ENCODE peak calls at places on chromosome 17, in seven cellular contexts. R is IMR-90, C is NCI-H748 treated with DMSO at 0.1 percent for 48 hours, W is A673, S is non-pigmented ciliary epithelial cell, H is stromal cell of bone marrow, Q is B cell. I is an unnamed sample.

GRCh38 chr17:8062807-8063483 is 24.1 kb downstream of the ALOX15B start:
- DNase-seq in R (no peak), C (peak), W (no peak), S (no peak), H (no peak), Q (no peak), I (no peak)

GRCh38 chr17:9189870-9190269 is 168.6 kb downstream of the NTN1 start:
- DNase-seq in R (no peak), C (no peak), W (no peak), S (no peak), H (no peak), Q (no peak), I (no peak)

GRCh38 chr17:1985686-1986085 is 39.4 kb downstream of the RTN4RL1 start:
- DNase-seq in R (no peak), C (no peak), W (no peak), S (no peak), H (no peak), Q (no peak), I (no peak)

GRCh38 chr17:50021681-50022370 is 26.8 kb upstream of the DLX3 start:
- DNase-seq in R (no peak), C (no peak), W (no peak), S (no peak), H (no peak), Q (no peak), I (no peak)

GRCh38 chr17:57106107-57106835 is 21.2 kb downstream of the AKAP1 start:
- DNase-seq in R (no peak), C (no peak), W (peak), S (no peak), H (no peak), Q (no peak), I (peak)

GRCh38 chr17:58388302-58389190 is 28.8 kb downstream of the RNF43 start:
- DNase-seq in R (no peak), C (no peak), W (peak), S (no peak), H (no peak), Q (no peak), I (no peak)

GRCh38 chr17:21039839-21040575 is 2.8 kb downstream of the USP22 start:
- DNase-seq in R (peak), C (peak), W (peak), S (no peak), H (no peak), Q (peak), I (peak)

GRCh38 chr17:64572682-64573154 is 65.9 kb downstream of the CEP95 start:
- DNase-seq in R (peak), C (no peak), W (peak), S (peak), H (no peak), Q (no peak), I (peak)

GRCh38 chr17:76008208-76008607 is 7.6 kb downstream of the CDK3 start:
- DNase-seq in R (no peak), C (no peak), W (no peak), S (no peak), H (no peak), Q (no peak), I (no peak)

GRCh38 chr17:37698132-37698615 is 46.7 kb downstream of the HNF1B start:
- DNase-seq in R (peak), C (no peak), W (no peak), S (peak), H (no peak), Q (no peak), I (peak)

GRCh38 chr17:29019475-29020181 is 13.8 kb upstream of the SEZ6 start:
- DNase-seq in R (no peak), C (peak), W (no peak), S (no peak), H (no peak), Q (no peak), I (no peak)

GRCh38 chr17:80984749-80985148 is 6.9 kb upstream of the CHMP6 start:
- DNase-seq in R (peak), C (no peak), W (no peak), S (peak), H (peak), Q (no peak), I (peak)

GRCh38 chr17:7842950-7843535 is 9.0 kb downstream of the KDM6B start:
- DNase-seq in R (peak), C (peak), W (no peak), S (peak), H (peak), Q (peak), I (no peak)

GRCh38 chr17:8922451-8922850 is 43.1 kb downstream of the PIK3R5 start:
- DNase-seq in R (peak), C (no peak), W (peak), S (peak), H (peak), Q (no peak), I (peak)

GRCh38 chr17:8925808-8926207 is 39.7 kb downstream of the PIK3R5 start:
- DNase-seq in R (no peak), C (no peak), W (no peak), S (no peak), H (no peak), Q (no peak), I (no peak)

GRCh38 chr17:57043276-57043675 is 41.8 kb upstream of the AKAP1 start:
- DNase-seq in R (no peak), C (no peak), W (no peak), S (no peak), H (no peak), Q (no peak), I (no peak)

GRCh38 chr17:32267690-32268205 is 2.1 kb downstream of the RHBDL3 start:
- DNase-seq in R (no peak), C (peak), W (no peak), S (no peak), H (no peak), Q (no peak), I (peak)

GRCh38 chr17:9266031-9266680 is 244.8 kb downstream of the NTN1 start:
- DNase-seq in R (no peak), C (no peak), W (no peak), S (no peak), H (no peak), Q (no peak), I (no peak)

GRCh38 chr17:42536372-42537155 is 523 bp downstream of the NAGLU start:
- DNase-seq in R (peak), C (peak), W (peak), S (no peak), H (no peak), Q (peak), I (peak)

GRCh38 chr17:68509151-68510057 is 2.8 kb upstream of the PRKAR1A start:
- DNase-seq in R (no peak), C (no peak), W (peak), S (no peak), H (no peak), Q (no peak), I (no peak)

GRCh38 chr17:28372203-28372944 is 880 bp downstream of the SARM1 start:
- DNase-seq in R (peak), C (peak), W (peak), S (no peak), H (no peak), Q (no peak), I (peak)

GRCh38 chr17:10114931-10115535 is 83.4 kb downstream of the GAS7 start:
- DNase-seq in R (peak), C (no peak), W (peak), S (peak), H (peak), Q (peak), I (peak)

GRCh38 chr17:55366020-55366481 is 55.6 kb downstream of the MMD start:
- DNase-seq in R (no peak), C (no peak), W (no peak), S (no peak), H (no peak), Q (no peak), I (no peak)

GRCh38 chr17:56752263-56752662 is 81.5 kb downstream of the C17orf67 start:
- DNase-seq in R (peak), C (no peak), W (peak), S (no peak), H (no peak), Q (no peak), I (peak)

I was measured in ELR.